ENCODE peak calls at places on chromosomes 11 and 22, in ten cellular contexts. M is right atrium auricular region; D is fibroblast of the aortic adventitia; R is kidney epithelial cell; A is right cardiac atrium; G is mucosa of descending colon; I is CD8-positive, alpha-beta memory T cell; V is neuronal stem cell; X is transverse colon; E is right lobe of liver. J is an unnamed sample.

GRCh38 chr11:102238287-102238894 is 78.9 kb upstream of the BIRC3 start:
- DNase-seq in G (no peak), A (no peak), R (no peak), D (no peak), E (no peak), M (no peak), X (no peak), V (no peak), I (no peak), J (no peak)

GRCh38 chr11:13277719-13278619 is at the start of gene BMAL1:
- DNase-seq in G (peak; percentile 73), I (peak; percentile 74), E (peak; percentile 78), X (peak; percentile 69), V (no peak), R (no peak), D (peak; percentile 14), A (peak; percentile 85), M (no peak), J (no peak)

GRCh38 chr11:26626346-26626745 is 54.3 kb upstream of the MUC15 start:
- DNase-seq in V (no peak), E (no peak), X (no peak), R (no peak), D (peak; percentile 37), I (no peak), G (no peak), A (no peak), M (no peak), J (no peak)

GRCh38 chr22:23058481-23059336 is 11.6 kb upstream of the GNAZ start:
- DNase-seq in D (no peak), M (peak; percentile 47), I (no peak), A (no peak), X (no peak), V (no peak), E (no peak), G (no peak), R (no peak), J (no peak)

GRCh38 chr11:70067036-70067435 is 11.1 kb upstream of the ANO1 start:
- DNase-seq in E (no peak), A (no peak), M (peak; percentile 9), I (no peak), X (no peak), R (no peak), V (no peak), G (no peak), D (no peak), J (no peak)

GRCh38 chr22:49928571-49929552 is 10.4 kb downstream of the CRELD2 start:
- DNase-seq in E (peak; percentile 36), D (no peak), I (no peak), X (no peak), A (no peak), R (no peak), G (no peak), V (no peak), M (no peak), J (no peak)

GRCh38 chr11:105155679-105156078 is 16.1 kb upstream of the CARD18 start:
- DNase-seq in M (no peak), R (no peak), X (no peak), G (no peak), A (no peak), V (no peak), E (no peak), D (no peak), I (no peak), J (no peak)

GRCh38 chr22:17218341-17218740 is 894 bp downstream of the ADA2 start:
- DNase-seq in I (no peak), G (no peak), R (no peak), A (no peak), X (no peak), M (no peak), V (no peak), E (peak; percentile 15), D (no peak), J (no peak)

GRCh38 chr11:33801821-33802413 is 27.6 kb upstream of the FBXO3 start:
- DNase-seq in V (peak; percentile 26), D (no peak), R (no peak), E (no peak), I (no peak), M (no peak), G (no peak), X (no peak), A (no peak), J (no peak)

GRCh38 chr22:39332441-39333064 is 13.1 kb upstream of the RPL3 start:
- DNase-seq in V (no peak), A (no peak), M (no peak), I (no peak), E (no peak), R (no peak), X (no peak), G (no peak), D (peak; percentile 40), J (peak; percentile 83)

GRCh38 chr11:62433553-62434301 is 14.9 kb downstream of the SCGB1A1 start:
- DNase-seq in M (no peak), X (peak; percentile 29), R (no peak), G (peak; percentile 23), V (no peak), I (no peak), D (no peak), E (no peak), A (no peak), J (no peak)

GRCh38 chr11:13775471-13775870 is 107.0 kb downstream of the FAR1 start:
- DNase-seq in G (peak; percentile 63), A (no peak), I (no peak), X (peak; percentile 57), V (no peak), D (no peak), R (no peak), M (no peak), E (no peak), J (no peak)

GRCh38 chr11:412641-413119 is 2.1 kb downstream of the SIGIRR start:
- DNase-seq in E (no peak), R (no peak), I (peak; percentile 38), X (no peak), A (peak; percentile 41), D (no peak), M (no peak), V (no peak), G (no peak), J (no peak)

GRCh38 chr11:3094223-3094824 is 37.1 kb upstream of the CARS1 start:
- DNase-seq in A (no peak), M (no peak), V (no peak), I (no peak), X (no peak), E (no peak), R (no peak), G (no peak), D (no peak), J (no peak)

GRCh38 chr11:70505761-70506657 is 107.7 kb downstream of the CTTN start:
- DNase-seq in X (no peak), D (no peak), M (no peak), V (no peak), A (peak; percentile 23), R (no peak), E (peak; percentile 7), I (peak; percentile 44), G (no peak), J (no peak)

GRCh38 chr22:35587447-35587870 is 29.7 kb downstream of the MB start:
- DNase-seq in I (no peak), A (peak; percentile 94), X (peak; percentile 60), G (peak; percentile 43), E (peak; percentile 86), M (peak; percentile 88), V (no peak), R (no peak), D (no peak), J (no peak)

GRCh38 chr11:67194096-67194495 is 72.2 kb upstream of the GRK2 start:
- DNase-seq in R (no peak), G (no peak), M (no peak), D (no peak), V (no peak), X (no peak), I (no peak), E (no peak), A (no peak), J (no peak)

DNA sequence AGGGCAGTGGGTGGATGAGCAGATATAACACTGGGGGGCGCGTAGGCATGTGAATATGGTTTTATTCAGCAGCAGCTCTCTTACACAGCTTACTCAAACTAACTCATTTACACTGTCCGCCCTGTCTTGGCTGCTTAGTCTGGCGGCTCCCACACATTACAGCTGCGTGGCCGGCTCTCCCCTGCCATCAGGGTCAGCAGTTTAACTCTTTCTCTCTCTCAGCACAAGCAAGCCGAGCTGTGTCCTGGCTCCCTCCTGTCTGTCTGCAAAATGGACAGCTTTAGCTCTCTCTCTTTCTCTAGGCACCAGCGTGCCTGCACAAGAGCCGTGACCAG is 1310.2 kb upstream of the RAG2 start:
- DNase-seq in X (no peak), I (no peak), G (no peak), A (no peak), D (no peak), M (no peak), V (no peak), R (no peak), E (no peak), J (no peak)
- H3K4me3 ChIP-seq in X (no peak overlapping the region), I (no peak overlapping the region), G (no peak overlapping the region), A (no peak overlapping the region), D (no peak overlapping the region), M (no peak overlapping the region), V (no peak overlapping the region), R (no peak overlapping the region), E (no peak overlapping the region), J (no peak overlapping the region)

GRCh38 chr22:29914991-29915390 is 32.0 kb downstream of the MTMR3 start:
- DNase-seq in G (no peak), X (no peak), R (no peak), M (no peak), A (no peak), E (no peak), I (no peak), D (no peak), V (no peak), J (no peak)
- H3K4me3 ChIP-seq in G (no peak overlapping the region), X (no peak overlapping the region), R (no peak overlapping the region), M (no peak overlapping the region), A (no peak overlapping the region), E (no peak overlapping the region), I (no peak overlapping the region), D (no peak overlapping the region), V (no peak overlapping the region), J (no peak overlapping the region)

GRCh38 chr11:130449246-130449990 is 973 bp downstream of the ADAMTS15 start:
- DNase-seq in D (peak; percentile 23), G (no peak), R (no peak), X (no peak), I (no peak), M (no peak), E (no peak), V (no peak), A (peak; percentile 73), J (no peak)
- H3K4me3 ChIP-seq in D (peak overlapping the region; percentile 93), G (peak overlapping the region; percentile 3), R (peak overlapping the region; percentile 60), X (peak overlapping the region; percentile 57), I (no peak overlapping the region), M (peak overlapping the region; percentile 67), E (peak overlapping the region; percentile 27), V (peak overlapping the region; percentile 86), A (peak overlapping the region; percentile 70), J (peak overlapping the region; percentile 65)

GRCh38 chr11:90646706-90647105 is 423.9 kb upstream of the CHORDC1 start:
- DNase-seq in I (no peak), R (peak; percentile 51), M (no peak), X (no peak), V (no peak), A (no peak), G (no peak), E (no peak), D (no peak), J (peak; percentile 0)

GRCh38 chr11:90646266-90646665 is 423.4 kb upstream of the CHORDC1 start:
- DNase-seq in D (no peak), A (no peak), M (no peak), E (no peak), I (no peak), V (no peak), R (no peak), X (no peak), G (no peak), J (peak; percentile 2)

GRCh38 chr11:90650124-90650523 is 427.3 kb upstream of the CHORDC1 start:
- DNase-seq in X (no peak), V (no peak), E (no peak), D (no peak), A (no peak), M (no peak), G (no peak), R (no peak), I (no peak), J (no peak)
- H3K4me3 ChIP-seq in X (no peak overlapping the region), V (no peak overlapping the region), E (no peak overlapping the region), D (no peak overlapping the region), A (no peak overlapping the region), M (no peak overlapping the region), G (no peak overlapping the region), R (no peak overlapping the region), I (no peak overlapping the region), J (no peak overlapping the region)